ENCODE peak calls at places on chromosomes 5 and 9, in ten cellular contexts. A, M, J, P, T, V, R, N, G and H are unnamed samples.

GRCh38 chr5:90201923-90202322 is 207.6 kb downstream of the CETN3 start:
- DNase-seq in A (no peak), M (no peak), J (no peak), P (no peak), T (no peak), V (no peak), R (no peak), N (peak; percentile 86), G (no peak), H (peak; percentile 48)

GRCh38 chr5:130885027-130885426 is 280.0 kb downstream of the HINT1 start:
- DNase-seq in A (no peak), M (no peak), J (no peak), P (no peak), T (no peak), V (no peak), R (no peak), N (no peak), G (no peak), H (no peak)

GRCh38 chr5:11182441-11183080 is 421.5 kb upstream of the DAP start:
- DNase-seq in A (no peak), M (no peak), J (peak; percentile 16), P (peak; percentile 52), T (no peak), V (no peak), R (no peak), N (peak; percentile 61), G (no peak), H (peak; percentile 39)

GRCh38 chr9:95626885-95627558 is 110.3 kb upstream of the PTCH1 start:
- DNase-seq in A (no peak), M (peak; percentile 68), J (no peak), P (peak; percentile 11), T (no peak), V (no peak), R (no peak), N (no peak), G (peak; percentile 57), H (no peak)

GRCh38 chr5:132666310-132667123 is 7.3 kb upstream of the IL4 start:
- DNase-seq in A (no peak), M (no peak), J (no peak), P (peak; percentile 7), T (no peak), V (no peak), R (no peak), N (no peak), G (no peak), H (no peak)

GRCh38 chr9:33227013-33227398 is 13.0 kb upstream of the SPINK4 start:
- DNase-seq in A (no peak), M (peak; percentile 66), J (no peak), P (peak; percentile 94), T (peak; percentile 39), V (no peak), R (peak; percentile 38), N (no peak), G (peak; percentile 84), H (no peak)

GRCh38 chr9:121807918-121808278 is 156.5 kb downstream of the DAB2IP start:
- DNase-seq in A (no peak), M (peak; percentile 37), J (no peak), P (no peak), T (no peak), V (no peak), R (no peak), N (no peak), G (no peak), H (no peak)

GRCh38 chr5:83000448-83000847 is 76.7 kb downstream of the TMEM167A start:
- DNase-seq in A (no peak), M (no peak), J (no peak), P (no peak), T (no peak), V (no peak), R (no peak), N (peak; percentile 47), G (no peak), H (peak; percentile 6)

GRCh38 chr5:154466147-154466546 is 11.9 kb downstream of the HAND1 start:
- DNase-seq in A (no peak), M (no peak), J (no peak), P (no peak), T (no peak), V (no peak), R (no peak), N (no peak), G (no peak), H (no peak)

GRCh38 chr5:154465169-154465568 is 12.9 kb downstream of the HAND1 start:
- DNase-seq in A (no peak), M (no peak), J (no peak), P (peak; percentile 81), T (no peak), V (no peak), R (no peak), N (no peak), G (no peak), H (peak; percentile 88)

GRCh38 chr5:154470172-154470571 is 7.9 kb downstream of the HAND1 start:
- DNase-seq in A (no peak), M (no peak), J (no peak), P (no peak), T (no peak), V (no peak), R (no peak), N (no peak), G (no peak), H (no peak)

GRCh38 chr5:154466671-154467070 is 11.4 kb downstream of the HAND1 start:
- DNase-seq in A (no peak), M (no peak), J (no peak), P (no peak), T (no peak), V (no peak), R (no peak), N (no peak), G (no peak), H (no peak)

GRCh38 chr5:154467655-154468354 is 10.2 kb downstream of the HAND1 start:
- DNase-seq in A (peak; percentile 84), M (peak; percentile 81), J (no peak), P (peak; percentile 72), T (peak; percentile 61), V (peak; percentile 52), R (peak; percentile 80), N (peak; percentile 63), G (peak; percentile 84), H (peak; percentile 62)
- TF ChIP-seq CTCF in A (peak; percentile 92), M (peak; percentile 95), J (peak; percentile 90), P (peak; percentile 77), T (peak; percentile 91), V (peak; percentile 93), R (peak; percentile 87), N (peak; percentile 92), G (peak; percentile 94), H (peak; percentile 93)

GRCh38 chr9:101737165-101737704 is 1.2 kb downstream of the GRIN3A start:
- DNase-seq in A (no peak), M (no peak), J (no peak), P (no peak), T (no peak), V (no peak), R (no peak), N (no peak), G (peak; percentile 29), H (no peak)

GRCh38 chr9:101736723-101737122 is 1.7 kb downstream of the GRIN3A start:
- DNase-seq in A (no peak), M (peak; percentile 44), J (no peak), P (no peak), T (no peak), V (no peak), R (no peak), N (no peak), G (no peak), H (peak; percentile 22)

GRCh38 chr9:101737705-101738565 is 512 bp downstream of the GRIN3A start:
- DNase-seq in A (peak; percentile 43), M (peak; percentile 25), J (no peak), P (no peak), T (no peak), V (no peak), R (no peak), N (no peak), G (peak; percentile 30), H (no peak)

GRCh38 chr9:101739311-101739710 is 864 bp upstream of the GRIN3A start:
- DNase-seq in A (no peak), M (peak; percentile 26), J (no peak), P (no peak), T (no peak), V (no peak), R (no peak), N (no peak), G (no peak), H (no peak)

GRCh38 chr9:101738566-101739183 is at the start of gene GRIN3A:
- DNase-seq in A (peak; percentile 68), M (peak; percentile 61), J (no peak), P (no peak), T (no peak), V (no peak), R (no peak), N (no peak), G (peak; percentile 37), H (no peak)
- H3K4me3 ChIP-seq in A (peak within 1 kb of the TSS; percentile 58), M (peak within 1 kb of the TSS; percentile 57), J (no peak within 1 kb of the TSS), P (no peak within 1 kb of the TSS), T (no peak within 1 kb of the TSS), V (peak within 1 kb of the TSS; percentile 3), R (peak within 1 kb of the TSS; percentile 37), N (no peak within 1 kb of the TSS), G (peak within 1 kb of the TSS; percentile 43), H (no peak within 1 kb of the TSS)

GRCh38 chr5:138753794-138754698 is 821 bp downstream of the CTNNA1 start:
- DNase-seq in A (peak; percentile 64), M (peak; percentile 96), J (peak; percentile 59), P (peak; percentile 63), T (peak; percentile 28), V (peak; percentile 86), R (peak; percentile 94), N (peak; percentile 87), G (peak; percentile 96), H (peak; percentile 86)

GRCh38 chr5:138752951-138753793 is at the start of gene CTNNA1:
- DNase-seq in A (peak; percentile 69), M (peak; percentile 79), J (no peak), P (peak; percentile 72), T (peak; percentile 72), V (peak; percentile 86), R (peak; percentile 82), N (peak; percentile 69), G (peak; percentile 86), H (peak; percentile 50)

GRCh38 chr5:138755084-138755748 is 2.0 kb downstream of the CTNNA1 start:
- DNase-seq in A (no peak), M (no peak), J (no peak), P (no peak), T (peak; percentile 53), V (no peak), R (no peak), N (no peak), G (no peak), H (no peak)

GRCh38 chr5:138754699-138755057 is 1.5 kb downstream of the CTNNA1 start:
- DNase-seq in A (no peak), M (no peak), J (no peak), P (no peak), T (no peak), V (no peak), R (no peak), N (peak; percentile 27), G (no peak), H (no peak)

DNA sequence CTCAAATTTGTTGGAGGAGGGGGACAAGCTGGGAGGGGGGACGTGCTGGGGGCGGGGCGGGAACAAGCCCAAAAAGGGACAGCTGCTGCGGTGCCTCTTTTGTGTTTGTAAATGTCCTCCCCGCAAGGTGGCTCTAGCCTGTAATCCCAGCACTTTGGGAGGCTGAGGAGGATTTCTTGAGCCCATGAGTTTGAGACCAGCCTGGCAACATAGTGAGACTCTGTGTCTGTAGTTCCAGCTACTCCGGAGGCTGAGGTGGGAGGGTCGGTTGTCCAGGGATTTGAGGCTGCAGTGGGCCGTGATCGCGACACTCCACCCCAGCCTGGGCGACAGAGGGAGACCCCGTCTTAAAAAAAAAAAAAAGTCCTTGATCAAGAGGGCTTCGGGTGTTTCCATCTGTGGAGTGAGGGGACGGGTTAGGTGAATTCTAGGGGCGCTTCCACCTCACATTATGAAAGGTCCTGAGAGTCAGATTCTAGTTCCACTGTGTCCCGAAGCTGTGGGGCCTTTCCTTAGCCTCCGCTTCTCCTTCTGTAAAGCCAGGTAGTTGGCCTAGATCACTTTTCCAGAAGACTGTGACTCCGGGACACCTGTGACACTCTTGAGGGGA is 779 bp upstream of the CTNNA1 start:
- DNase-seq in A (no peak), M (peak; percentile 28), J (no peak), P (peak; percentile 35), T (peak; percentile 15), V (peak; percentile 37), R (no peak), N (no peak), G (no peak), H (no peak)
- TF ChIP-seq CTCF in A (no peak), M (no peak), J (peak; percentile 7), P (no peak), T (no peak), V (no peak), R (peak; percentile 8), N (no peak), G (no peak), H (no peak)

GRCh38 chr9:102844754-102845153 is 150.4 kb upstream of the CYLC2 start:
- DNase-seq in A (no peak), M (no peak), J (no peak), P (no peak), T (no peak), V (no peak), R (no peak), N (no peak), G (no peak), H (no peak)
- H3K4me3 ChIP-seq in A (no peak overlapping the region), M (no peak overlapping the region), J (no peak overlapping the region), P (no peak overlapping the region), T (no peak overlapping the region), V (no peak overlapping the region), R (no peak overlapping the region), N (no peak overlapping the region), G (no peak overlapping the region), H (no peak overlapping the region)